ENCODE peak calls at places on chromosomes 7 and 10, in nine cellular contexts. M, N, F, W, S, Y, I, G and L are unnamed samples.
A peak's percentile ranks its signal among the peaks of the same experiment; 100 is the strongest.

GRCh38 chr7:16753932-16754571 is 497 bp downstream of the TSPAN13 start:
- DNase-seq in S (no peak), I (peak; percentile 61), Y (peak; percentile 54), N (peak; percentile 35), W (no peak), G (no peak), M (peak; percentile 10), F (peak; percentile 41), L (no peak)

GRCh38 chr10:50605280-50606270 is 18.2 kb downstream of the SGMS1 start:
- DNase-seq in Y (peak; percentile 73), W (peak; percentile 61), M (peak; percentile 98), S (peak; percentile 71), F (peak; percentile 30), I (peak; percentile 72), N (peak; percentile 85), G (no peak), L (no peak)

GRCh38 chr7:102927303-102927933 is 14.6 kb downstream of the LRRC17 start:
- DNase-seq in S (no peak), Y (no peak), I (no peak), W (no peak), G (no peak), N (no peak), F (no peak), M (no peak), L (no peak)

GRCh38 chr10:30434273-30435067 is 486 bp downstream of the MAP3K8 start:
- DNase-seq in M (peak; percentile 74), N (peak; percentile 92), Y (peak; percentile 92), W (peak; percentile 83), I (peak; percentile 73), S (peak; percentile 90), F (peak; percentile 86), G (peak; percentile 31), L (peak; percentile 50)

GRCh38 chr7:70098905-70099672 is 500.8 kb downstream of the AUTS2 start:
- DNase-seq in G (no peak), F (no peak), W (no peak), Y (no peak), S (no peak), M (no peak), N (no peak), I (no peak), L (no peak)

GRCh38 chr7:12403287-12404181 is at the start of gene VWDE:
- DNase-seq in W (no peak), G (peak; percentile 80), Y (no peak), N (no peak), F (no peak), S (peak; percentile 66), M (no peak), I (peak; percentile 36), L (peak; percentile 12)

GRCh38 chr10:59839576-59839975 is 66.8 kb downstream of the CCDC6 start:
- DNase-seq in S (no peak), G (no peak), W (no peak), I (no peak), Y (peak; percentile 16), N (no peak), F (no peak), M (peak; percentile 71), L (no peak)

GRCh38 chr7:25260862-25261454 is 32.7 kb upstream of the NPVF start:
- DNase-seq in N (no peak), Y (peak; percentile 90), S (no peak), G (no peak), M (peak; percentile 53), W (no peak), F (no peak), I (no peak), L (peak; percentile 14)

GRCh38 chr10:58791137-58791536 is 278.5 kb downstream of the BICC1 start:
- DNase-seq in M (peak; percentile 55), G (no peak), I (no peak), W (no peak), N (no peak), Y (no peak), F (no peak), S (no peak), L (no peak)

GRCh38 chr7:19522486-19522885 is 186.4 kb downstream of the POLR1F start:
- DNase-seq in N (no peak), S (no peak), F (no peak), M (peak; percentile 68), Y (no peak), G (no peak), W (no peak), I (no peak), L (no peak)

GRCh38 chr10:78171633-78172032 is 138.0 kb downstream of the RPS24 start:
- DNase-seq in I (no peak), G (no peak), Y (no peak), S (no peak), F (no peak), M (no peak), W (no peak), N (no peak), L (no peak)

GRCh38 chr10:29636178-29636577 is 1.4 kb upstream of the SVIL start:
- DNase-seq in W (no peak), G (no peak), I (no peak), M (peak; percentile 68), S (peak; percentile 67), F (no peak), N (no peak), Y (peak; percentile 41), L (no peak)

GRCh38 chr10:127999291-127999690 is 92.4 kb downstream of the PTPRE start:
- DNase-seq in W (no peak), I (no peak), G (no peak), F (no peak), S (no peak), N (no peak), Y (no peak), M (no peak), L (no peak)

GRCh38 chr10:29409241-29410051 is 120.6 kb downstream of the LYZL1 start:
- DNase-seq in I (peak; percentile 78), W (peak; percentile 81), N (peak; percentile 79), Y (peak; percentile 72), G (peak; percentile 43), M (peak; percentile 61), F (peak; percentile 79), S (peak; percentile 79), L (peak; percentile 41)

GRCh38 chr7:90772410-90772809 is 176.3 kb downstream of the CDK14 start:
- DNase-seq in S (no peak), F (no peak), I (no peak), G (no peak), N (no peak), W (no peak), M (no peak), Y (peak; percentile 59), L (no peak)

GRCh38 chr10:131981429-131982184 is at the start of gene BNIP3:
- DNase-seq in F (peak; percentile 95), M (peak; percentile 94), G (peak; percentile 39), S (peak; percentile 94), I (peak; percentile 97), Y (peak; percentile 97), W (peak; percentile 98), N (peak; percentile 93), L (peak; percentile 98)
- TF ChIP-seq POLR2A in F (peak; percentile 99), M (peak; percentile 99), G (peak; percentile 37), S (peak; percentile 76), I (peak; percentile 99), Y (peak; percentile 51), W (peak; percentile 93), N (peak; percentile 97), L (no peak)

GRCh38 chr7:44995555-44996493 is 4.2 kb upstream of the CCM2 start:
- DNase-seq in S (no peak), N (no peak), I (no peak), G (no peak), M (no peak), F (no peak), W (no peak), Y (no peak), L (no peak)

GRCh38 chr7:45001138-45001694 is 1.2 kb downstream of the CCM2 start:
- DNase-seq in M (no peak), Y (peak; percentile 35), G (no peak), S (no peak), N (no peak), F (peak; percentile 18), W (no peak), I (peak; percentile 29), L (no peak)

GRCh38 chr7:44999245-45000095 is 531 bp upstream of the CCM2 start:
- DNase-seq in N (peak; percentile 100), G (peak; percentile 96), F (peak; percentile 100), S (peak; percentile 99), M (peak; percentile 99), W (peak; percentile 100), I (peak; percentile 100), Y (peak; percentile 100), L (peak; percentile 81)

GRCh38 chr7:45000096-45001032 is at the start of gene CCM2:
- DNase-seq in M (peak; percentile 32), Y (peak; percentile 74), W (no peak), F (peak; percentile 76), I (peak; percentile 53), S (no peak), N (peak; percentile 66), G (no peak), L (no peak)

GRCh38 chr7:44998153-44998871 is 1.7 kb upstream of the CCM2 start:
- DNase-seq in Y (peak; percentile 59), M (no peak), S (no peak), W (no peak), F (no peak), G (no peak), N (no peak), I (no peak), L (no peak)
- TF ChIP-seq POLR2A in Y (no peak), M (no peak), S (no peak), W (no peak), F (no peak), G (no peak), N (no peak), I (no peak), L (no peak)

GRCh38 chr7:2555121-2556052 is at the start of gene BRAT1:
- DNase-seq in W (peak; percentile 98), M (peak; percentile 90), Y (peak; percentile 99), S (peak; percentile 96), F (peak; percentile 98), I (peak; percentile 98), N (peak; percentile 97), G (peak; percentile 89), L (peak; percentile 96)
- TF ChIP-seq POLR2A in W (no peak), M (peak; percentile 66), Y (peak; percentile 96), S (peak; percentile 90), F (peak; percentile 71), I (no peak), N (peak; percentile 68), G (peak; percentile 56), L (peak; percentile 50)

GRCh38 chr10:95697429-95697828 is 3.7 kb upstream of the TCTN3 start:
- DNase-seq in F (no peak), G (no peak), W (no peak), M (no peak), I (no peak), Y (no peak), N (peak; percentile 41), S (no peak), L (no peak)

GRCh38 chr10:95694665-95695064 is 938 bp upstream of the TCTN3 start:
- DNase-seq in F (no peak), G (no peak), M (no peak), I (peak; percentile 16), Y (no peak), W (peak; percentile 33), S (no peak), N (no peak), L (no peak)

GRCh38 chr10:95698415-95698814 is 4.7 kb upstream of the TCTN3 start:
- DNase-seq in Y (no peak), M (no peak), G (no peak), S (no peak), F (no peak), N (no peak), I (no peak), W (no peak), L (no peak)

GRCh38 chr10:95693331-95693667 is 428 bp downstream of the TCTN3 start:
- DNase-seq in M (peak; percentile 2), F (no peak), Y (peak; percentile 18), S (no peak), W (no peak), N (no peak), I (no peak), G (no peak), L (no peak)

GRCh38 chr10:95693668-95694534 is at the start of gene TCTN3:
- DNase-seq in G (peak; percentile 99), Y (peak; percentile 100), M (peak; percentile 100), N (peak; percentile 99), I (peak; percentile 97), F (peak; percentile 98), S (peak; percentile 99), W (peak; percentile 96), L (peak; percentile 86)
- TF ChIP-seq POLR2A in G (peak; percentile 59), Y (peak; percentile 87), M (peak; percentile 72), N (peak; percentile 85), I (peak; percentile 54), F (peak; percentile 80), S (peak; percentile 88), W (peak; percentile 77), L (peak; percentile 81)